ENCODE peak calls at places on chromosomes 13 and 19, in six cellular contexts. C, N, H, M, W and T are unnamed samples.
A peak's percentile ranks its signal among the peaks of the same experiment; 100 is the strongest.

GRCh38 chr13:22243519-22244197 is 572.8 kb downstream of the FGF9 start:
- DNase-seq in C (no peak), N (no peak), H (no peak), M (no peak), W (no peak), T (no peak)

GRCh38 chr13:110017379-110017778 is 231.0 kb upstream of the IRS2 start:
- DNase-seq in C (no peak), N (peak; percentile 60), H (peak; percentile 90), M (peak; percentile 61), W (peak; percentile 29), T (peak; percentile 95)

GRCh38 chr13:36850790-36851438 is 31.9 kb downstream of the RFXAP start:
- DNase-seq in C (no peak), N (peak; percentile 62), H (no peak), M (no peak), W (no peak), T (no peak)

GRCh38 chr13:25865391-25865790 is 186.4 kb downstream of the SHISA2 start:
- DNase-seq in C (no peak), N (no peak), H (no peak), M (no peak), W (no peak), T (no peak)

GRCh38 chr13:50229935-50230334 is 214.7 kb downstream of the KCNRG start:
- DNase-seq in C (no peak), N (no peak), H (no peak), M (no peak), W (no peak), T (no peak)

GRCh38 chr19:36213793-36214387 is 575 bp downstream of the ZNF565 start:
- DNase-seq in C (peak; percentile 1), N (no peak), H (no peak), M (no peak), W (no peak), T (peak; percentile 45)

GRCh38 chr13:110233181-110233641 is 73.7 kb downstream of the COL4A1 start:
- DNase-seq in C (no peak), N (no peak), H (peak; percentile 86), M (no peak), W (no peak), T (peak; percentile 91)

GRCh38 chr19:5477451-5478215 is 22.4 kb downstream of the ZNRF4 start:
- DNase-seq in C (no peak), N (no peak), H (no peak), M (no peak), W (no peak), T (no peak)

GRCh38 chr19:49506575-49507105 is 5.8 kb upstream of the FCGRT start:
- DNase-seq in C (peak; percentile 66), N (peak; percentile 90), H (peak; percentile 51), M (peak; percentile 57), W (no peak), T (no peak)

GRCh38 chr13:50650478-50650877 is 193.0 kb downstream of the DLEU7 start:
- DNase-seq in C (no peak), N (no peak), H (no peak), M (no peak), W (no peak), T (no peak)

GRCh38 chr13:113747291-113747833 is 11.7 kb upstream of the TMEM255B start:
- DNase-seq in C (no peak), N (no peak), H (no peak), M (no peak), W (no peak), T (no peak)

GRCh38 chr13:35210234-35210633 is 266.3 kb downstream of the MAB21L1 start:
- DNase-seq in C (no peak), N (no peak), H (no peak), M (no peak), W (no peak), T (no peak)

GRCh38 chr19:54325631-54326030 is 12.7 kb upstream of the LILRA5 start:
- DNase-seq in C (no peak), N (no peak), H (no peak), M (no peak), W (no peak), T (no peak)

GRCh38 chr19:3060852-3061182 is 1.5 kb downstream of the TLE5 start:
- DNase-seq in C (no peak), N (no peak), H (no peak), M (no peak), W (no peak), T (no peak)
- H4K91ac ChIP-seq in C (no peak overlapping the region), N (no peak overlapping the region), H (peak overlapping the region; percentile 73), M (no peak overlapping the region), W (peak overlapping the region; percentile 65), T (peak overlapping the region; percentile 58)

DNA sequence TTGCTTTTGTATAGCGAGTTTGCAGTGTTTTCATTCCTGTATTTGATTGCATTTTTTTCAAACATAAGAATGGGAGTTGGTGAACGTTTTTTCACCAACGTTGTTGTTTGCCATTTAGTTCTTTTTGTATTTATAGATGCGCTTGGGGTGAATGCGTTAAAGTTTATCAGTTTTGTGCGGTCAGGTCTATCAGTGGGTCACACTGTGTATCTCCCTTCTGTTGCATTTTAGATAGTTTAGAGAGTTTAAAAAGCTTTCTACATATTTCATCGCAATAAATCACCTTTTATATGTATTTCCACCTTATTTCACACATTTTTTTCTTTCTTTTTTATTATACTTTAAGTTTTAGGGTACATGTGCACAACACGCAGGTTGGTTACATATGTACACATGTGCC is 16.4 kb downstream of the OR7A5 start:
- DNase-seq in C (no peak), N (no peak), H (no peak), M (no peak), W (no peak), T (no peak)
- H4K91ac ChIP-seq in C (no peak overlapping the region), N (no peak overlapping the region), H (no peak overlapping the region), M (no peak overlapping the region), W (no peak overlapping the region), T (no peak overlapping the region)

DNA sequence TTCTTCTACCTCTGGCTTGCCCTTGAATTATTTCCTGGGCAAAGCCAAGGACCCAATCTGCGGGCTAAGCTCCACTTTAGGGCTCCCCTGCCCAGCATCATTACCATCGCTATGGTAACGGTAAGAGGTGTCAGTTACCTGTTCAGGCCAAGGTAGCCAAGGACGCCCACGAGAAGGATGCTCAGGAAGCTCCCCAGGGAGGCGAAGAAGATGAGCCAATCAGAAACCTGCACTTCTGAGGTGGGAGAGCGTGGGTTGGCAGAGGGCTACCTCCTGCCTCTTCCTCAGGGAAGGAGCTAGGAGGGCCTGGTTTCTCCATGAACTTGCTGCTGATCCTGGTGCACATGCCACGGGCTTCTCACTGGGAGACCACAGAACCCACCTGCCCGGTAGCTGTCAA is 24.7 kb downstream of the IL12RB1 start:
- DNase-seq in C (no peak), N (no peak), H (no peak), M (no peak), W (no peak), T (no peak)
- H4K91ac ChIP-seq in C (no peak overlapping the region), N (no peak overlapping the region), H (no peak overlapping the region), M (no peak overlapping the region), W (no peak overlapping the region), T (no peak overlapping the region)

GRCh38 chr19:15548648-15549047 is 40.3 kb downstream of the CYP4F22 start:
- DNase-seq in C (no peak), N (no peak), H (no peak), M (no peak), W (no peak), T (no peak)

GRCh38 chr19:15550847-15551182 is 42.5 kb downstream of the CYP4F22 start:
- DNase-seq in C (no peak), N (peak; percentile 54), H (no peak), M (no peak), W (no peak), T (no peak)

GRCh38 chr19:15550273-15550672 is 41.9 kb downstream of the CYP4F22 start:
- DNase-seq in C (no peak), N (no peak), H (no peak), M (no peak), W (no peak), T (no peak)

GRCh38 chr19:15551183-15552004 is 43.1 kb downstream of the CYP4F22 start:
- DNase-seq in C (no peak), N (peak; percentile 97), H (no peak), M (no peak), W (no peak), T (no peak)

DNA sequence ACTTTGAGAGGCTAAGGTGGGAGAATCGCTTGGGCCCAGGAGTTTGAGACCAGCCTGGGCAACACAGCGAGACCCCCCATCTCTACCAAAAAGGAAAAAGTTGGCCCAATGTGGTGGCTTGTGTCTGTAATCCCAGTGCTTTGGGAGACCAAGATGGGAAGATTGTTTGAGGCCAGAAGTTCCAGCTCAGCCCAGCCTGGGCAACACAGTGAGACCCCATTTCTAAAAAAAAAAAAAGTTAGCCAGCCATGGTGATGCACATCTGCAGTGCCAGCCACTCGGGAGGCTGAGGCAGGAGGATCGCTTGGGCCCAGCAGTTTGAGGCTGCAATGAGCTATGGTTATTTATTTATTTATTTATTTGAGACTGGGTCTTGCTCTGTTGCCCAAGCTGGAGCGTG is 41.3 kb downstream of the CYP4F22 start:
- DNase-seq in C (no peak), N (no peak), H (no peak), M (no peak), W (no peak), T (no peak)
- H4K91ac ChIP-seq in C (no peak overlapping the region), N (no peak overlapping the region), H (no peak overlapping the region), M (no peak overlapping the region), W (no peak overlapping the region), T (no peak overlapping the region)

GRCh38 chr13:70484931-70485330 is 376.7 kb upstream of the KLHL1 start:
- DNase-seq in C (no peak), N (no peak), H (no peak), M (no peak), W (no peak), T (no peak)

GRCh38 chr13:70490320-70490935 is 382.2 kb upstream of the KLHL1 start:
- DNase-seq in C (no peak), N (no peak), H (no peak), M (no peak), W (no peak), T (no peak)
- H4K91ac ChIP-seq in C (no peak overlapping the region), N (no peak overlapping the region), H (no peak overlapping the region), M (no peak overlapping the region), W (no peak overlapping the region), T (no peak overlapping the region)

GRCh38 chr19:10104665-10105221 is 1.4 kb upstream of the PPAN start:
- DNase-seq in C (no peak), N (no peak), H (no peak), M (no peak), W (no peak), T (no peak)
- H4K91ac ChIP-seq in C (no peak overlapping the region), N (no peak overlapping the region), H (no peak overlapping the region), M (no peak overlapping the region), W (no peak overlapping the region), T (no peak overlapping the region)